ENCODE peak calls at places on chromosome 3, in ten cellular contexts. D, K, T, W, Y, X, J, O, Z and Q are unnamed samples.

GRCh38 chr3:145094355-145094941 is 1066.5 kb downstream of the PLOD2 start:
- DNase-seq in W (no peak), Y (no peak), O (peak), T (peak), X (no peak), J (no peak), D (no peak), Z (peak), K (peak), Q (peak)

GRCh38 chr3:87436781-87437543 is 160.6 kb upstream of the POU1F1 start:
- DNase-seq in Z (peak), D (no peak), W (no peak), J (no peak), Y (no peak), O (no peak), X (no peak), T (peak), K (peak), Q (peak)

GRCh38 chr3:86234516-86235254 is 756.3 kb downstream of the VGLL3 start:
- DNase-seq in T (no peak), Z (no peak), J (no peak), Y (no peak), O (no peak), D (no peak), X (no peak), K (no peak), W (no peak), Q (no peak)

GRCh38 chr3:197209366-197210260 is 88.8 kb downstream of the DLG1 start:
- DNase-seq in Z (peak), K (no peak), O (no peak), X (no peak), D (no peak), J (no peak), Y (no peak), T (no peak), W (no peak), Q (peak)

GRCh38 chr3:94184781-94185180 is 121.9 kb downstream of the NSUN3 start:
- DNase-seq in W (no peak), J (no peak), O (no peak), Z (peak), T (peak), D (no peak), X (no peak), Y (no peak), K (no peak), Q (no peak)

GRCh38 chr3:182028081-182028480 is 316.4 kb downstream of the SOX2 start:
- DNase-seq in K (no peak), O (no peak), T (no peak), X (no peak), J (no peak), Z (peak), W (no peak), Y (no peak), D (no peak), Q (peak)

GRCh38 chr3:11080492-11080891 is 73.8 kb upstream of the HRH1 start:
- DNase-seq in D (no peak), O (peak), J (no peak), T (peak), Y (no peak), X (no peak), W (no peak), K (no peak), Z (no peak), Q (no peak)

GRCh38 chr3:180408654-180409053 is 193.3 kb upstream of the TTC14 start:
- DNase-seq in Z (peak), J (no peak), W (no peak), D (no peak), K (no peak), O (peak), X (no peak), Y (peak), T (peak), Q (peak)

GRCh38 chr3:162936706-162937105 is 1440.1 kb downstream of the OTOL1 start:
- DNase-seq in X (no peak), D (no peak), K (no peak), Z (no peak), T (no peak), O (no peak), W (no peak), J (no peak), Y (no peak), Q (no peak)